ENCODE peak calls at places on chromosomes 11 and 22, in ten cellular contexts. I is NCI-H1417; X is activated effector memory CD4-positive, alpha-beta T cell treated with Interleukin-2 at 50 U/mL for 16 hours; L is iris pigment epithelial cell; V is neuronal stem cell; Q is germinal center; W is stimulated activated CD4-positive, alpha-beta T cell treated with anti-CD3 and anti-CD28 coated beads, Interleukin-1b, Interleukin-23, amount 100 ng/mL, for 4 hours; F is GM13976; T is cardiac septum; Z is RCC 7860. M is an unnamed sample.

GRCh38 chr11:117518455-117518854 is 190.8 kb downstream of the CEP164 start:
- DNase-seq in Q (no peak), I (no peak), X (no peak), V (no peak), Z (no peak), W (no peak), T (no peak), L (no peak), F (no peak), M (no peak)

GRCh38 chr11:120354779-120355178 is 18.6 kb downstream of the ARHGEF12 start:
- DNase-seq in V (no peak), I (no peak), F (no peak), Z (no peak), T (no peak), W (no peak), L (no peak), X (no peak), Q (no peak), M (no peak)

GRCh38 chr22:29216873-29217666 is 11.4 kb downstream of the EMID1 start:
- DNase-seq in V (no peak), W (no peak), I (no peak), X (no peak), T (no peak), F (peak), Q (no peak), L (peak), Z (no peak), M (no peak)

GRCh38 chr22:39220897-39221850 is 23.6 kb downstream of the PDGFB start:
- DNase-seq in Z (peak), L (peak), F (no peak), T (no peak), I (no peak), W (no peak), Q (no peak), X (no peak), V (no peak), M (no peak)

GRCh38 chr11:17683378-17684161 is 35.8 kb upstream of the MYOD1 start:
- DNase-seq in X (no peak), Z (peak), F (no peak), Q (no peak), W (no peak), L (peak), T (no peak), I (no peak), V (no peak), M (no peak)

GRCh38 chr11:57568330-57568766 is 876 bp upstream of the UBE2L6 start:
- DNase-seq in L (peak), Q (no peak), V (peak), T (no peak), W (peak), I (peak), X (peak), Z (peak), F (no peak), M (peak)

GRCh38 chr22:34760276-34761008 is 305.5 kb upstream of the ISX start:
- DNase-seq in L (no peak), W (no peak), T (no peak), V (no peak), Z (peak), Q (no peak), X (no peak), I (no peak), F (no peak), M (no peak)

GRCh38 chr11:120710354-120711187 is 199.0 kb downstream of the GRIK4 start:
- DNase-seq in Z (peak), Q (no peak), W (no peak), I (no peak), X (no peak), F (no peak), T (no peak), V (peak), L (peak), M (no peak)

GRCh38 chr11:83449338-83449913 is 163.3 kb upstream of the CCDC90B start:
- DNase-seq in Z (peak), T (no peak), L (peak), V (no peak), F (no peak), Q (no peak), X (no peak), W (no peak), I (no peak), M (no peak)

GRCh38 chr22:46081831-46082210 is 68.5 kb upstream of the PPARA start:
- DNase-seq in W (no peak), V (no peak), T (peak), X (no peak), F (no peak), Z (no peak), L (no peak), Q (no peak), I (no peak), M (no peak)

GRCh38 chr11:980438-981365 is 55.0 kb downstream of the AP2A2 start:
- DNase-seq in F (no peak), Z (no peak), W (no peak), V (no peak), X (no peak), I (peak), L (no peak), T (no peak), Q (no peak), M (peak)

M was measured in NCI-H187.